ENCODE peak calls at places on chromosomes 4 and X, in eight cellular contexts. R is left colon; L is GM23338; H is activated CD4-positive, alpha-beta T cell treated with anti-CD3 and anti-CD28 coated beads for 24 hours; B is NCI-H2081; U is brain pericyte; I is activated CD8-positive, alpha-beta T cell treated with anti-CD3 and anti-CD28 coated beads for 36 hours; J is substantia nigra. A is an unnamed sample.

GRCh38 chr4:16692021-16692420 is 206.4 kb downstream of the LDB2 start:
- DNase-seq in R (no peak), L (no peak), H (no peak), B (no peak), U (no peak), I (no peak), J (no peak), A (no peak)

GRCh38 chrX:80747832-80748231 is 61.8 kb downstream of the BRWD3 start:
- DNase-seq in R (no peak), L (no peak), H (no peak), B (no peak), U (no peak), I (peak), J (no peak), A (no peak)

GRCh38 chr4:48222491-48222890 is 47.1 kb downstream of the TEC start:
- DNase-seq in R (no peak), L (no peak), H (no peak), B (no peak), U (no peak), I (no peak), J (no peak), A (no peak)

GRCh38 chr4:139144911-139145551 is 32.0 kb downstream of the ELF2 start:
- DNase-seq in R (peak), L (peak), H (no peak), B (no peak), U (no peak), I (no peak), J (no peak), A (no peak)

GRCh38 chr4:100311181-100311580 is 120.9 kb upstream of the DDIT4L start:
- DNase-seq in R (no peak), L (peak), H (no peak), B (no peak), U (no peak), I (no peak), J (no peak), A (no peak)

GRCh38 chrX:43556207-43556606 is 99.9 kb upstream of the MAOA start:
- DNase-seq in R (no peak), L (no peak), H (no peak), B (no peak), U (no peak), I (no peak), J (no peak), A (no peak)

GRCh38 chr4:38094419-38094818 is 134.2 kb downstream of the PTTG2 start:
- DNase-seq in R (no peak), L (peak), H (no peak), B (no peak), U (no peak), I (no peak), J (no peak), A (no peak)

GRCh38 chr4:120694973-120695372 is 227.6 kb downstream of the PRDM5 start:
- DNase-seq in R (peak), L (no peak), H (no peak), B (no peak), U (peak), I (no peak), J (no peak), A (peak)

A was measured in NCI-H82.